ENCODE peak calls at places on chromosomes 6 and 20, in nine cellular contexts. One of them, this sample, is unnamed.

GRCh38 chr6:78513856-78514255 is 353.5 kb upstream of the IRAK1BP1 start:
- DNase-seq in sigmoid colon: no peak
- DNase-seq in uterus: no peak
- DNase-seq in pancreas: no peak
- DNase-seq in ovary: no peak
- DNase-seq in OCI-LY7: peak; percentile 1
- DNase-seq in left ventricle myocardium inferior: no peak
- DNase-seq in tibial nerve: no peak
- DNase-seq in naive thymus-derived CD4-positive, alpha-beta T cell: no peak
- DNase-seq in this sample: no peak

GRCh38 chr6:6699741-6700367 is 111.3 kb downstream of the LY86 start:
- DNase-seq in sigmoid colon: peak; percentile 89
- DNase-seq in uterus: peak; percentile 74
- DNase-seq in pancreas: no peak
- DNase-seq in ovary: peak; percentile 77
- DNase-seq in OCI-LY7: no peak
- DNase-seq in left ventricle myocardium inferior: peak; percentile 63
- DNase-seq in tibial nerve: peak; percentile 72
- DNase-seq in naive thymus-derived CD4-positive, alpha-beta T cell: no peak
- DNase-seq in this sample: peak; percentile 85

GRCh38 chr6:160791981-160792418 is 90.0 kb downstream of the PLG start:
- DNase-seq in sigmoid colon: no peak
- DNase-seq in uterus: no peak
- DNase-seq in pancreas: no peak
- DNase-seq in ovary: no peak
- DNase-seq in OCI-LY7: no peak
- DNase-seq in left ventricle myocardium inferior: no peak
- DNase-seq in tibial nerve: no peak
- DNase-seq in naive thymus-derived CD4-positive, alpha-beta T cell: no peak
- DNase-seq in this sample: no peak

GRCh38 chr6:107941627-107942026 is 16.4 kb downstream of the SEC63 start:
- DNase-seq in sigmoid colon: no peak
- DNase-seq in uterus: no peak
- DNase-seq in pancreas: no peak
- DNase-seq in ovary: no peak
- DNase-seq in OCI-LY7: no peak
- DNase-seq in left ventricle myocardium inferior: no peak
- DNase-seq in tibial nerve: no peak
- DNase-seq in naive thymus-derived CD4-positive, alpha-beta T cell: no peak
- DNase-seq in this sample: no peak

GRCh38 chr6:152635949-152636674 is 1.1 kb downstream of the SYNE1 start:
- DNase-seq in sigmoid colon: peak; percentile 73
- DNase-seq in uterus: peak; percentile 66
- DNase-seq in pancreas: no peak
- DNase-seq in ovary: peak; percentile 69
- DNase-seq in OCI-LY7: peak; percentile 23
- DNase-seq in left ventricle myocardium inferior: peak; percentile 27
- DNase-seq in tibial nerve: no peak
- DNase-seq in naive thymus-derived CD4-positive, alpha-beta T cell: no peak
- DNase-seq in this sample: peak; percentile 77

GRCh38 chr6:22320750-22321149 is 23.9 kb upstream of the PRL start:
- DNase-seq in sigmoid colon: no peak
- DNase-seq in uterus: no peak
- DNase-seq in pancreas: no peak
- DNase-seq in ovary: no peak
- DNase-seq in OCI-LY7: no peak
- DNase-seq in left ventricle myocardium inferior: no peak
- DNase-seq in tibial nerve: no peak
- DNase-seq in naive thymus-derived CD4-positive, alpha-beta T cell: no peak
- DNase-seq in this sample: no peak

GRCh38 chr6:158620963-158621693 is 23.4 kb downstream of the DYNLT1 start:
- DNase-seq in sigmoid colon: no peak
- DNase-seq in uterus: no peak
- DNase-seq in pancreas: no peak
- DNase-seq in ovary: no peak
- DNase-seq in OCI-LY7: no peak
- DNase-seq in left ventricle myocardium inferior: no peak
- DNase-seq in tibial nerve: no peak
- DNase-seq in naive thymus-derived CD4-positive, alpha-beta T cell: no peak
- DNase-seq in this sample: no peak

GRCh38 chr20:20318318-20319161 is 49.4 kb upstream of the INSM1 start:
- DNase-seq in sigmoid colon: no peak
- DNase-seq in uterus: no peak
- DNase-seq in pancreas: no peak
- DNase-seq in ovary: no peak
- DNase-seq in OCI-LY7: no peak
- DNase-seq in left ventricle myocardium inferior: no peak
- DNase-seq in tibial nerve: no peak
- DNase-seq in naive thymus-derived CD4-positive, alpha-beta T cell: no peak
- DNase-seq in this sample: no peak

GRCh38 chr6:127790571-127790970 is 110.3 kb downstream of the THEMIS start:
- DNase-seq in sigmoid colon: peak; percentile 55
- DNase-seq in uterus: no peak
- DNase-seq in pancreas: peak; percentile 35
- DNase-seq in ovary: no peak
- DNase-seq in OCI-LY7: no peak
- DNase-seq in left ventricle myocardium inferior: no peak
- DNase-seq in tibial nerve: no peak
- DNase-seq in naive thymus-derived CD4-positive, alpha-beta T cell: no peak
- DNase-seq in this sample: no peak

GRCh38 chr6:127791779-127792528 is 108.9 kb downstream of the THEMIS start:
- DNase-seq in sigmoid colon: no peak
- DNase-seq in uterus: no peak
- DNase-seq in pancreas: peak; percentile 45
- DNase-seq in ovary: no peak
- DNase-seq in OCI-LY7: no peak
- DNase-seq in left ventricle myocardium inferior: no peak
- DNase-seq in tibial nerve: no peak
- DNase-seq in naive thymus-derived CD4-positive, alpha-beta T cell: no peak
- DNase-seq in this sample: no peak

GRCh38 chr6:127794405-127794804 is 106.5 kb downstream of the THEMIS start:
- DNase-seq in sigmoid colon: no peak
- DNase-seq in uterus: no peak
- DNase-seq in pancreas: no peak
- DNase-seq in ovary: no peak
- DNase-seq in OCI-LY7: no peak
- DNase-seq in left ventricle myocardium inferior: no peak
- DNase-seq in tibial nerve: no peak
- DNase-seq in naive thymus-derived CD4-positive, alpha-beta T cell: no peak
- DNase-seq in this sample: no peak

GRCh38 chr6:127792616-127793015 is 108.2 kb downstream of the THEMIS start:
- DNase-seq in sigmoid colon: no peak
- DNase-seq in uterus: no peak
- DNase-seq in pancreas: no peak
- DNase-seq in ovary: no peak
- DNase-seq in OCI-LY7: no peak
- DNase-seq in left ventricle myocardium inferior: no peak
- DNase-seq in tibial nerve: no peak
- DNase-seq in naive thymus-derived CD4-positive, alpha-beta T cell: peak; percentile 67
- DNase-seq in this sample: no peak

GRCh38 chr6:127793396-127793795 is 107.5 kb downstream of the THEMIS start:
- DNase-seq in sigmoid colon: no peak
- DNase-seq in uterus: no peak
- DNase-seq in pancreas: no peak
- DNase-seq in ovary: no peak
- DNase-seq in OCI-LY7: no peak
- DNase-seq in left ventricle myocardium inferior: no peak
- DNase-seq in tibial nerve: no peak
- DNase-seq in naive thymus-derived CD4-positive, alpha-beta T cell: no peak
- DNase-seq in this sample: no peak
- H3K4me1 ChIP-seq in sigmoid colon: no peaks in the 10 kb centered on the region
- H3K4me1 ChIP-seq in uterus: no peaks in the 10 kb centered on the region
- H3K4me1 ChIP-seq in pancreas: no peaks in the 10 kb centered on the region
- H3K4me1 ChIP-seq in ovary: no peaks in the 10 kb centered on the region
- H3K4me1 ChIP-seq in OCI-LY7: no peaks in the 10 kb centered on the region
- H3K4me1 ChIP-seq in left ventricle myocardium inferior: no peaks in the 10 kb centered on the region
- H3K4me1 ChIP-seq in tibial nerve: no peaks in the 10 kb centered on the region
- H3K4me1 ChIP-seq in naive thymus-derived CD4-positive, alpha-beta T cell: peaks cover 43% of the 10 kb centered on the region
- H3K4me1 ChIP-seq in this sample: no peaks in the 10 kb centered on the region

GRCh38 chr20:18511566-18511965 is 3.8 kb downstream of the SEC23B start:
- DNase-seq in sigmoid colon: no peak
- DNase-seq in uterus: no peak
- DNase-seq in pancreas: no peak
- DNase-seq in ovary: no peak
- DNase-seq in OCI-LY7: no peak
- DNase-seq in left ventricle myocardium inferior: no peak
- DNase-seq in tibial nerve: no peak
- DNase-seq in naive thymus-derived CD4-positive, alpha-beta T cell: no peak
- DNase-seq in this sample: no peak
- H3K36me3 ChIP-seq in sigmoid colon: peaks cover 7% of the 10 kb centered on the region
- H3K36me3 ChIP-seq in uterus: no peaks in the 10 kb centered on the region
- H3K36me3 ChIP-seq in pancreas: peaks cover 36% of the 10 kb centered on the region
- H3K36me3 ChIP-seq in ovary: no peaks in the 10 kb centered on the region
- H3K36me3 ChIP-seq in OCI-LY7: peaks cover 58% of the 10 kb centered on the region
- H3K36me3 ChIP-seq in left ventricle myocardium inferior: peaks cover 68% of the 10 kb centered on the region
- H3K36me3 ChIP-seq in tibial nerve: no peaks in the 10 kb centered on the region
- H3K36me3 ChIP-seq in naive thymus-derived CD4-positive, alpha-beta T cell: peaks cover 6% of the 10 kb centered on the region
- H3K36me3 ChIP-seq in this sample: peaks cover 3% of the 10 kb centered on the region

GRCh38 chr6:31142356-31142755 is 3.5 kb upstream of the PSORS1C2 start:
- DNase-seq in sigmoid colon: no peak
- DNase-seq in uterus: no peak
- DNase-seq in pancreas: no peak
- DNase-seq in ovary: no peak
- DNase-seq in OCI-LY7: no peak
- DNase-seq in left ventricle myocardium inferior: no peak
- DNase-seq in tibial nerve: no peak
- DNase-seq in naive thymus-derived CD4-positive, alpha-beta T cell: no peak
- DNase-seq in this sample: no peak
- H3K4me1 ChIP-seq in sigmoid colon: peaks cover 13% of the 10 kb centered on the region
- H3K4me1 ChIP-seq in uterus: peaks cover 4% of the 10 kb centered on the region
- H3K4me1 ChIP-seq in pancreas: no peaks in the 10 kb centered on the region
- H3K4me1 ChIP-seq in ovary: no peaks in the 10 kb centered on the region
- H3K4me1 ChIP-seq in OCI-LY7: peaks cover 6% of the 10 kb centered on the region
- H3K4me1 ChIP-seq in left ventricle myocardium inferior: peaks cover 49% of the 10 kb centered on the region
- H3K4me1 ChIP-seq in tibial nerve: no peaks in the 10 kb centered on the region
- H3K4me1 ChIP-seq in naive thymus-derived CD4-positive, alpha-beta T cell: peaks cover 5% of the 10 kb centered on the region
- H3K4me1 ChIP-seq in this sample: no peaks in the 10 kb centered on the region

DNA sequence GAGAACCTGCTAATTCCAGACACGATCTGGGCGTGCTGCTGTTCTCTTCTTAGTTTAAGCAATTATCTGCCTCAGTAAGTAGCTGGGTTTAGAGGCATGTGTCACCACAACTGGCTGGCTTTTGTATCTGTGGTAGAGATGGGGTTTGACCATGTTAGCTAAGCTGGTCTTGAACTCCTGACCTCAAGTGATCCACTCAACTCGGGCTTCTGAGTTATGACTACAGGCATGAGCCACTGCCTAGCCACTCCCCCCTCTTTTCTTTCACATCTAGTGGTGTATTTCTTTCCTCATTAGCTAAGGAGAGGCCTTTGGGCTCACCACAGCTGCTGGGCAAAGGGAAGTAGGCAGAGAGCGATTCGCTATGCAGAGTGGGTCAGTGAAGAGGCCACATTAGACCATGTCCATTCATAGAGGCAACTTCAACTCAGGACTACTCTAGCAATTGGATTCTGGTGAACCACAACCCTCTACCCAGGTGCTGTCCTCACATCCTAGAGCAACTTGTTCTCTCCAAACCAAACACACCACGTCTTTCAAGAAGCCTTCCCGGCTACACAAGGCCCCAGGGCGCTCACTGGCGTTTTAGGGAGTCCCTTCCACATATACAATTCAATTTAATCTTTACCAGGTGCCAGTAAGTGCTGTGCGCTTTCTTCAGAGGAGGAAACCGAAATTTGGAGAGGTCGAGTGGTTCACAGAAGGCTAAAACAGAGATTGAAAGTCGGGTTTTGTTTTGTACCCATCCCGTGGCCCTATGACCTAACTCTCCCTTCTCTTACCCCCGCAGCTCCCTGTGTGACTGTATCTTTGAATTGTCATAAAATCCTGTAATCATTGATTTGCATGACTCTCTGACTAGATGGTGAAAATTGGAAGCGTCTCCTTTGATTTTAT is 26.5 kb upstream of the GFOD1 start:
- DNase-seq in sigmoid colon: no peak
- DNase-seq in uterus: no peak
- DNase-seq in pancreas: no peak
- DNase-seq in ovary: no peak
- DNase-seq in OCI-LY7: no peak
- DNase-seq in left ventricle myocardium inferior: no peak
- DNase-seq in tibial nerve: no peak
- DNase-seq in naive thymus-derived CD4-positive, alpha-beta T cell: no peak
- DNase-seq in this sample: no peak
- H3K36me3 ChIP-seq in sigmoid colon: no peaks in the 10 kb centered on the region
- H3K36me3 ChIP-seq in uterus: no peaks in the 10 kb centered on the region
- H3K36me3 ChIP-seq in pancreas: no peaks in the 10 kb centered on the region
- H3K36me3 ChIP-seq in ovary: no peaks in the 10 kb centered on the region
- H3K36me3 ChIP-seq in OCI-LY7: no peaks in the 10 kb centered on the region
- H3K36me3 ChIP-seq in left ventricle myocardium inferior: no peaks in the 10 kb centered on the region
- H3K36me3 ChIP-seq in tibial nerve: no peaks in the 10 kb centered on the region
- H3K36me3 ChIP-seq in naive thymus-derived CD4-positive, alpha-beta T cell: no peaks in the 10 kb centered on the region
- H3K36me3 ChIP-seq in this sample: no peaks in the 10 kb centered on the region

GRCh38 chr6:113694278-113695077 is 162.7 kb upstream of the MARCKS start:
- DNase-seq in sigmoid colon: no peak
- DNase-seq in uterus: no peak
- DNase-seq in pancreas: no peak
- DNase-seq in ovary: no peak
- DNase-seq in OCI-LY7: no peak
- DNase-seq in left ventricle myocardium inferior: no peak
- DNase-seq in tibial nerve: no peak
- DNase-seq in naive thymus-derived CD4-positive, alpha-beta T cell: no peak
- DNase-seq in this sample: no peak

GRCh38 chr6:113693866-113694265 is 163.3 kb upstream of the MARCKS start:
- DNase-seq in sigmoid colon: no peak
- DNase-seq in uterus: no peak
- DNase-seq in pancreas: no peak
- DNase-seq in ovary: no peak
- DNase-seq in OCI-LY7: no peak
- DNase-seq in left ventricle myocardium inferior: no peak
- DNase-seq in tibial nerve: no peak
- DNase-seq in naive thymus-derived CD4-positive, alpha-beta T cell: no peak
- DNase-seq in this sample: no peak

GRCh38 chr6:113697642-113698410 is 159.3 kb upstream of the MARCKS start:
- DNase-seq in sigmoid colon: no peak
- DNase-seq in uterus: no peak
- DNase-seq in pancreas: no peak
- DNase-seq in ovary: no peak
- DNase-seq in OCI-LY7: no peak
- DNase-seq in left ventricle myocardium inferior: no peak
- DNase-seq in tibial nerve: no peak
- DNase-seq in naive thymus-derived CD4-positive, alpha-beta T cell: no peak
- DNase-seq in this sample: no peak

GRCh38 chr6:113696960-113697359 is 160.2 kb upstream of the MARCKS start:
- DNase-seq in sigmoid colon: no peak
- DNase-seq in uterus: no peak
- DNase-seq in pancreas: no peak
- DNase-seq in ovary: no peak
- DNase-seq in OCI-LY7: no peak
- DNase-seq in left ventricle myocardium inferior: no peak
- DNase-seq in tibial nerve: no peak
- DNase-seq in naive thymus-derived CD4-positive, alpha-beta T cell: no peak
- DNase-seq in this sample: no peak

GRCh38 chr6:113695506-113695905 is 161.6 kb upstream of the MARCKS start:
- DNase-seq in sigmoid colon: no peak
- DNase-seq in uterus: no peak
- DNase-seq in pancreas: no peak
- DNase-seq in ovary: no peak
- DNase-seq in OCI-LY7: no peak
- DNase-seq in left ventricle myocardium inferior: no peak
- DNase-seq in tibial nerve: no peak
- DNase-seq in naive thymus-derived CD4-positive, alpha-beta T cell: no peak
- DNase-seq in this sample: no peak
- H3K4me1 ChIP-seq in sigmoid colon: no peaks in the 10 kb centered on the region
- H3K4me1 ChIP-seq in uterus: no peaks in the 10 kb centered on the region
- H3K4me1 ChIP-seq in pancreas: peaks cover 49% of the 10 kb centered on the region
- H3K4me1 ChIP-seq in ovary: no peaks in the 10 kb centered on the region
- H3K4me1 ChIP-seq in OCI-LY7: no peaks in the 10 kb centered on the region
- H3K4me1 ChIP-seq in left ventricle myocardium inferior: peaks cover 3% of the 10 kb centered on the region
- H3K4me1 ChIP-seq in tibial nerve: peaks cover 9% of the 10 kb centered on the region
- H3K4me1 ChIP-seq in naive thymus-derived CD4-positive, alpha-beta T cell: no peaks in the 10 kb centered on the region
- H3K4me1 ChIP-seq in this sample: no peaks in the 10 kb centered on the region

GRCh38 chr20:6014017-6014416 is 39.8 kb downstream of the LRRN4 start:
- DNase-seq in sigmoid colon: no peak
- DNase-seq in uterus: no peak
- DNase-seq in pancreas: no peak
- DNase-seq in ovary: no peak
- DNase-seq in OCI-LY7: no peak
- DNase-seq in left ventricle myocardium inferior: no peak
- DNase-seq in tibial nerve: no peak
- DNase-seq in naive thymus-derived CD4-positive, alpha-beta T cell: no peak
- DNase-seq in this sample: no peak
- H3K36me3 ChIP-seq in sigmoid colon: no peaks in the 10 kb centered on the region
- H3K36me3 ChIP-seq in uterus: no peaks in the 10 kb centered on the region
- H3K36me3 ChIP-seq in pancreas: peaks cover 22% of the 10 kb centered on the region
- H3K36me3 ChIP-seq in ovary: no peaks in the 10 kb centered on the region
- H3K36me3 ChIP-seq in OCI-LY7: peaks cover 93% of the 10 kb centered on the region
- H3K36me3 ChIP-seq in left ventricle myocardium inferior: peaks cover 59% of the 10 kb centered on the region
- H3K36me3 ChIP-seq in tibial nerve: no peaks in the 10 kb centered on the region
- H3K36me3 ChIP-seq in naive thymus-derived CD4-positive, alpha-beta T cell: peaks cover 15% of the 10 kb centered on the region
- H3K36me3 ChIP-seq in this sample: peaks cover 7% of the 10 kb centered on the region